ENCODE peak calls at places on chromosomes 12 and 14, in eight cellular contexts. A is activated T-helper 1 cell treated with anti-CD3 and anti-CD28 coated beads, Interleukin-2, amount 50 U/mL, for 16 hours; C is upper lobe of right lung; B is tibial nerve; G is fibroblast of gingiva; D is iPS DF 6.9; Q is stimulated activated CD8-positive, alpha-beta memory T cell treated with anti-CD3 and anti-CD28 coated beads, Interleukin-4, amount 100 ng/mL, for 24 hours; R is glutamatergic neuron. O is an unnamed sample.

GRCh38 chr12:77102691-77103090 is 37.3 kb upstream of the E2F7 start:
- DNase-seq in C (no peak), Q (no peak), B (no peak), G (no peak), R (no peak), D (no peak), A (no peak), O (no peak)

GRCh38 chr12:51070004-51070403 is 13.4 kb downstream of the CSRNP2 start:
- DNase-seq in A (no peak), G (peak), B (no peak), C (no peak), R (no peak), Q (no peak), D (no peak), O (no peak)

GRCh38 chr12:68771223-68771925 is 25.4 kb downstream of the SLC35E3 start:
- DNase-seq in D (no peak), B (no peak), R (no peak), Q (no peak), G (no peak), C (no peak), A (no peak), O (no peak)

GRCh38 chr14:99879401-99880295 is 86.4 kb downstream of the EML1 start:
- DNase-seq in G (peak), A (no peak), D (no peak), Q (no peak), B (no peak), C (no peak), R (no peak), O (no peak)

GRCh38 chr12:113959096-113959495 is 7.0 kb downstream of the RBM19 start:
- DNase-seq in B (no peak), D (no peak), C (no peak), R (no peak), Q (no peak), A (no peak), G (no peak), O (no peak)

GRCh38 chr12:82400819-82401218 is 42.5 kb downstream of the METTL25 start:
- DNase-seq in R (no peak), C (no peak), D (no peak), G (no peak), B (no peak), Q (no peak), A (no peak), O (no peak)

GRCh38 chr12:90174198-90174510 is 465.5 kb upstream of the ATP2B1 start:
- DNase-seq in A (no peak), D (no peak), C (no peak), Q (no peak), B (no peak), G (no peak), R (no peak), O (no peak)

GRCh38 chr12:120224304-120225199 is 23.6 kb upstream of the RPLP0 start:
- DNase-seq in B (no peak), Q (no peak), C (peak), A (no peak), D (no peak), G (no peak), R (no peak), O (no peak)

GRCh38 chr12:14327717-14328116 is 37.8 kb upstream of the ATF7IP start:
- DNase-seq in B (no peak), Q (no peak), C (no peak), A (no peak), D (no peak), R (no peak), G (peak), O (no peak)

GRCh38 chr12:130169256-130169655 is 7.0 kb downstream of the FZD10 start:
- DNase-seq in C (peak), D (no peak), G (no peak), B (no peak), Q (no peak), R (no peak), A (no peak), O (no peak)

GRCh38 chr12:99824900-99825562 is 159.7 kb downstream of the ANKS1B start:
- DNase-seq in A (no peak), C (no peak), R (peak), G (peak), B (no peak), D (no peak), Q (no peak), O (no peak)

GRCh38 chr12:21580748-21581495 is 23.7 kb downstream of the GYS2 start:
- DNase-seq in C (no peak), R (no peak), Q (no peak), G (no peak), A (no peak), D (no peak), B (no peak), O (no peak)